ENCODE peak calls at places on chromosomes 5 and 9, in five cellular contexts. One of them, this sample, is unnamed. For H3K4me1, the result is how much of the 10 kb centered on the place peaks cover.

GRCh38 chr9:86598411-86599239 is 244.4 kb upstream of the TUT7 start:
- DNase-seq in A549: no peak
- DNase-seq in body of pancreas: no peak
- DNase-seq in tibial nerve: no peak
- DNase-seq in breast epithelium: no peak
- DNase-seq in this sample: peak

GRCh38 chr5:116068028-116068632 is 16.7 kb upstream of the COMMD10 start:
- DNase-seq in A549: peak
- DNase-seq in body of pancreas: peak
- DNase-seq in tibial nerve: peak
- DNase-seq in breast epithelium: no peak
- DNase-seq in this sample: no peak

GRCh38 chr5:174412374-174412773 is 312.0 kb upstream of the MSX2 start:
- DNase-seq in A549: no peak
- DNase-seq in body of pancreas: no peak
- DNase-seq in tibial nerve: no peak
- DNase-seq in breast epithelium: no peak
- DNase-seq in this sample: peak

GRCh38 chr5:156942064-156942463 is 21.0 kb downstream of the TIMD4 start:
- DNase-seq in A549: no peak
- DNase-seq in body of pancreas: no peak
- DNase-seq in tibial nerve: no peak
- DNase-seq in breast epithelium: no peak
- DNase-seq in this sample: no peak

GRCh38 chr9:107557236-107557990 is 67.8 kb upstream of the KLF4 start:
- DNase-seq in A549: no peak
- DNase-seq in body of pancreas: no peak
- DNase-seq in tibial nerve: no peak
- DNase-seq in breast epithelium: no peak
- DNase-seq in this sample: no peak

GRCh38 chr5:133253661-133254060 is 201.8 kb downstream of the HSPA4 start:
- DNase-seq in A549: no peak
- DNase-seq in body of pancreas: no peak
- DNase-seq in tibial nerve: no peak
- DNase-seq in breast epithelium: no peak
- DNase-seq in this sample: no peak

GRCh38 chr5:179234563-179235135 is 110.6 kb downstream of the ADAMTS2 start:
- DNase-seq in A549: no peak
- DNase-seq in body of pancreas: no peak
- DNase-seq in tibial nerve: no peak
- DNase-seq in breast epithelium: no peak
- DNase-seq in this sample: no peak

GRCh38 chr9:101093620-101094019 is 65.1 kb downstream of the PLPPR1 start:
- DNase-seq in A549: no peak
- DNase-seq in body of pancreas: no peak
- DNase-seq in tibial nerve: no peak
- DNase-seq in breast epithelium: no peak
- DNase-seq in this sample: no peak

GRCh38 chr5:33343661-33344327 is 97.0 kb upstream of the TARS1 start:
- DNase-seq in A549: no peak
- DNase-seq in body of pancreas: no peak
- DNase-seq in tibial nerve: no peak
- DNase-seq in breast epithelium: no peak
- DNase-seq in this sample: no peak

GRCh38 chr5:174344335-174344734 is 298.8 kb downstream of the NSG2 start:
- DNase-seq in A549: no peak
- DNase-seq in body of pancreas: no peak
- DNase-seq in tibial nerve: no peak
- DNase-seq in breast epithelium: no peak
- DNase-seq in this sample: no peak

GRCh38 chr5:82522912-82523311 is 244.8 kb upstream of the RPS23 start:
- DNase-seq in A549: no peak
- DNase-seq in body of pancreas: no peak
- DNase-seq in tibial nerve: no peak
- DNase-seq in breast epithelium: no peak
- DNase-seq in this sample: peak

GRCh38 chr5:104815212-104815611 is 1252.6 kb upstream of the NUDT12 start:
- DNase-seq in A549: no peak
- DNase-seq in body of pancreas: no peak
- DNase-seq in tibial nerve: no peak
- DNase-seq in breast epithelium: no peak
- DNase-seq in this sample: no peak

GRCh38 chr9:99628843-99629242 is 192.8 kb upstream of the NR4A3 start:
- DNase-seq in A549: no peak
- DNase-seq in body of pancreas: no peak
- DNase-seq in tibial nerve: no peak
- DNase-seq in breast epithelium: no peak
- DNase-seq in this sample: no peak

GRCh38 chr5:1431021-1431811 is 14.0 kb downstream of the SLC6A3 start:
- DNase-seq in A549: no peak
- DNase-seq in body of pancreas: no peak
- DNase-seq in tibial nerve: no peak
- DNase-seq in breast epithelium: no peak
- DNase-seq in this sample: no peak

GRCh38 chr9:78221425-78221824 is 14.4 kb upstream of the CEP78 start:
- DNase-seq in A549: no peak
- DNase-seq in body of pancreas: no peak
- DNase-seq in tibial nerve: no peak
- DNase-seq in breast epithelium: no peak
- DNase-seq in this sample: no peak

GRCh38 chr5:39526914-39527477 is 102.2 kb upstream of the DAB2 start:
- DNase-seq in A549: no peak
- DNase-seq in body of pancreas: no peak
- DNase-seq in tibial nerve: no peak
- DNase-seq in breast epithelium: no peak
- DNase-seq in this sample: no peak

GRCh38 chr5:102152906-102153787 is 142.9 kb downstream of the SLCO4C1 start:
- DNase-seq in A549: no peak
- DNase-seq in body of pancreas: no peak
- DNase-seq in tibial nerve: no peak
- DNase-seq in breast epithelium: no peak
- DNase-seq in this sample: no peak

GRCh38 chr9:134418986-134419683 is 92.9 kb downstream of the RXRA start:
- DNase-seq in A549: no peak
- DNase-seq in body of pancreas: no peak
- DNase-seq in tibial nerve: no peak
- DNase-seq in breast epithelium: no peak
- DNase-seq in this sample: no peak

GRCh38 chr9:110835859-110836271 is 167.3 kb downstream of the MUSK start:
- DNase-seq in A549: peak
- DNase-seq in body of pancreas: no peak
- DNase-seq in tibial nerve: no peak
- DNase-seq in breast epithelium: no peak
- DNase-seq in this sample: no peak

GRCh38 chr5:151202381-151203139 is 21.3 kb downstream of the CCDC69 start:
- DNase-seq in A549: no peak
- DNase-seq in body of pancreas: no peak
- DNase-seq in tibial nerve: no peak
- DNase-seq in breast epithelium: no peak
- DNase-seq in this sample: peak

DNA sequence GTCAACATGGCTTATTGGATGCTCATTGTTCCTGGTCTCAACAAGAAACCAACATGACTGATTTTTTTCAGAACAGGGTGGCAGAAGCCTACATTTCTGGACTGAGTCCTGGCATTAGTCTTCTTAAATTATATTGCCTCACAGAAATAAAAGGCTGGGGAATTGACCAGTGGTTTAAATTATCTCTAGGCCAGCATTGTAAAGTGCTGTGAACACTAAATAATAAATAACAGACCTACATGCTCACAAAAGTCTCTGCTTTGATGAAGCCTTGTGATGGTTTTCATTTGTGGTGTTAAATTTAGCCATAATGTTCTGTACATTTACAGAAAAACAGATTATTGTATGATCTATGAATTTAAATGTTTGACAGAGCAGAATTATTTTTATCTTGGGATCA is 44.7 kb upstream of the CD180 start:
- DNase-seq in A549: no peak
- DNase-seq in body of pancreas: no peak
- DNase-seq in tibial nerve: no peak
- DNase-seq in breast epithelium: no peak
- DNase-seq in this sample: no peak
- H3K4me1 ChIP-seq in A549: under half
- H3K4me1 ChIP-seq in body of pancreas: under half
- H3K4me1 ChIP-seq in tibial nerve: under half
- H3K4me1 ChIP-seq in breast epithelium: under half
- H3K4me1 ChIP-seq in this sample: half or more

GRCh38 chr5:34756781-34757624 is 82.0 kb upstream of the TTC23L start:
- DNase-seq in A549: no peak
- DNase-seq in body of pancreas: no peak
- DNase-seq in tibial nerve: no peak
- DNase-seq in breast epithelium: no peak
- DNase-seq in this sample: no peak

GRCh38 chr5:34758514-34758913 is 80.5 kb upstream of the TTC23L start:
- DNase-seq in A549: no peak
- DNase-seq in body of pancreas: no peak
- DNase-seq in tibial nerve: no peak
- DNase-seq in breast epithelium: no peak
- DNase-seq in this sample: no peak

GRCh38 chr5:34765662-34766061 is 73.3 kb upstream of the TTC23L start:
- DNase-seq in A549: no peak
- DNase-seq in body of pancreas: no peak
- DNase-seq in tibial nerve: no peak
- DNase-seq in breast epithelium: no peak
- DNase-seq in this sample: no peak

GRCh38 chr5:34767127-34767526 is 71.8 kb upstream of the TTC23L start:
- DNase-seq in A549: no peak
- DNase-seq in body of pancreas: no peak
- DNase-seq in tibial nerve: no peak
- DNase-seq in breast epithelium: no peak
- DNase-seq in this sample: no peak

GRCh38 chr5:34762321-34762871 is 76.6 kb upstream of the TTC23L start:
- DNase-seq in A549: no peak
- DNase-seq in body of pancreas: no peak
- DNase-seq in tibial nerve: peak
- DNase-seq in breast epithelium: no peak
- DNase-seq in this sample: no peak
- H3K27ac ChIP-seq in A549: no peak
- H3K27ac ChIP-seq in body of pancreas: no peak
- H3K27ac ChIP-seq in tibial nerve: no peak
- H3K27ac ChIP-seq in breast epithelium: peak
- H3K27ac ChIP-seq in this sample: no peak

GRCh38 chr5:172743112-172743959 is 27.7 kb downstream of the DUSP1 start:
- DNase-seq in A549: no peak
- DNase-seq in body of pancreas: no peak
- DNase-seq in tibial nerve: no peak
- DNase-seq in breast epithelium: no peak
- DNase-seq in this sample: no peak

GRCh38 chr5:172741206-172741582 is 29.8 kb downstream of the DUSP1 start:
- DNase-seq in A549: no peak
- DNase-seq in body of pancreas: no peak
- DNase-seq in tibial nerve: no peak
- DNase-seq in breast epithelium: no peak
- DNase-seq in this sample: no peak

GRCh38 chr5:172744106-172745104 is 26.6 kb downstream of the DUSP1 start:
- DNase-seq in A549: no peak
- DNase-seq in body of pancreas: peak
- DNase-seq in tibial nerve: no peak
- DNase-seq in breast epithelium: peak
- DNase-seq in this sample: no peak

GRCh38 chr5:172739385-172739784 is 31.6 kb downstream of the DUSP1 start:
- DNase-seq in A549: no peak
- DNase-seq in body of pancreas: no peak
- DNase-seq in tibial nerve: no peak
- DNase-seq in breast epithelium: no peak
- DNase-seq in this sample: no peak

GRCh38 chr5:172740483-172741205 is 30.4 kb downstream of the DUSP1 start:
- DNase-seq in A549: peak
- DNase-seq in body of pancreas: peak
- DNase-seq in tibial nerve: no peak
- DNase-seq in breast epithelium: peak
- DNase-seq in this sample: no peak
- TF ChIP-seq POLR2A in A549: no peak
- TF ChIP-seq POLR2A in body of pancreas: no peak
- TF ChIP-seq POLR2A in tibial nerve: no peak
- TF ChIP-seq POLR2A in breast epithelium: no peak
- TF ChIP-seq POLR2A in this sample: no peak

GRCh38 chr5:180821538-180821937 is 18.9 kb upstream of the MGAT1 start:
- DNase-seq in A549: no peak
- DNase-seq in body of pancreas: no peak
- DNase-seq in tibial nerve: no peak
- DNase-seq in breast epithelium: no peak
- DNase-seq in this sample: no peak

GRCh38 chr5:180823346-180823745 is 20.7 kb upstream of the MGAT1 start:
- DNase-seq in A549: no peak
- DNase-seq in body of pancreas: no peak
- DNase-seq in tibial nerve: no peak
- DNase-seq in breast epithelium: no peak
- DNase-seq in this sample: peak

GRCh38 chr5:180825768-180826525 is 23.3 kb upstream of the MGAT1 start:
- DNase-seq in A549: no peak
- DNase-seq in body of pancreas: peak
- DNase-seq in tibial nerve: peak
- DNase-seq in breast epithelium: peak
- DNase-seq in this sample: peak

GRCh38 chr5:180824630-180825476 is 22.2 kb upstream of the MGAT1 start:
- DNase-seq in A549: no peak
- DNase-seq in body of pancreas: no peak
- DNase-seq in tibial nerve: no peak
- DNase-seq in breast epithelium: no peak
- DNase-seq in this sample: peak

DNA sequence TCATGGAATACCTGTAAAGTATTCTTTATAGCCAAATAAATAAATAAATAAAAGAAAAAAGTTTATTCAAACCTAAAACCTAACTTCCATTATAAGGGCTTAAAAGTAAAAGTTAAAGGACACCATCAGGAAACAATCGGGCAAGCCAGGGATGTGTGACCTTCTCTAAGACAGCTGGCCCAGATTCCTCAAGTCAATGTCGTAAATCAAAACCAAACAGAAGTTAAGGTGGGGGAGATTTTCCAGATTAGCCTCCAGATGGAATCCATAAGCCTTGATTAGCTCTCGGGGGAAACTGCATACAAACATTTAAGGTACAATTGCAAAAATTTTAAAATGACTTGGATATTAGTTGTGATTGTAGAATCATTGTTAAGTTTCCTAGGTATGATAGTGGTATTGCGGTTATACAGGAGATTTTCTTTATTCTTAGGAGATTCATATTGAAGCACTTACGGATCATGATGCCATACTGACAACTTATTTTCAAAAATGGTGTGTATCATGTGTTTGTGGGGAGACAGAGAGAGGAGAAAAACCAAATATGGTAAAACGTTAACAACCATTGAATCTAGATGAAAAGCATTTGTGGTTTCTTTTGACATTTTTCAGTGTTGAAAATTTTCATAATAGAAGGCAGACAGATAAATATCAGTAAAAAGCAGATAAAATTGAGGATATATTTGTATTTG is 21.5 kb upstream of the MGAT1 start:
- DNase-seq in A549: no peak
- DNase-seq in body of pancreas: no peak
- DNase-seq in tibial nerve: no peak
- DNase-seq in breast epithelium: no peak
- DNase-seq in this sample: peak
- H3K4me1 ChIP-seq in A549: under half
- H3K4me1 ChIP-seq in body of pancreas: half or more
- H3K4me1 ChIP-seq in tibial nerve: under half
- H3K4me1 ChIP-seq in breast epithelium: under half
- H3K4me1 ChIP-seq in this sample: under half